ENCODE peak calls at places on chromosomes 12 and 14, in nine cellular contexts. Y is iPS DF 6.9, M is AG04450, E is heart right ventricle, U is thyroid gland, G is choroid plexus epithelial cell, T is IMR-90, I is fibroblast of pulmonary artery, F is heart left ventricle. L is an unnamed sample.
A peak's percentile ranks its signal among the peaks of the same experiment; 100 is the strongest.

GRCh38 chr12:31321565-31322228 is 4.3 kb downstream of the SINHCAF start:
- DNase-seq in Y (no peak), M (no peak), E (no peak), U (no peak), G (peak; percentile 67), T (peak; percentile 62), I (peak; percentile 61), F (no peak), L (no peak)

GRCh38 chr14:21917699-21918436 is 244.2 kb upstream of the OR4E1 start:
- DNase-seq in Y (peak; percentile 27), M (peak; percentile 8), E (no peak), U (peak; percentile 30), G (peak; percentile 75), T (peak; percentile 41), I (peak; percentile 68), F (peak; percentile 8), L (no peak)

GRCh38 chr12:124623344-124623885 is 56.0 kb upstream of the NCOR2 start:
- DNase-seq in Y (no peak), M (no peak), E (no peak), U (no peak), G (no peak), T (no peak), I (no peak), F (no peak), L (no peak)

GRCh38 chr14:32004300-32004699 is 72.8 kb upstream of the ARHGAP5 start:
- DNase-seq in Y (no peak), M (no peak), E (no peak), U (no peak), G (peak; percentile 82), T (no peak), I (peak; percentile 59), F (no peak), L (peak; percentile 49)

GRCh38 chr14:54785778-54786160 is 116.9 kb downstream of the GCH1 start:
- DNase-seq in Y (no peak), M (no peak), E (no peak), U (no peak), G (no peak), T (no peak), I (no peak), F (no peak), L (no peak)

GRCh38 chr12:113010701-113011100 is 32.4 kb downstream of the OAS2 start:
- DNase-seq in Y (no peak), M (no peak), E (no peak), U (no peak), G (no peak), T (no peak), I (no peak), F (no peak), L (no peak)

GRCh38 chr12:131784909-131785762 is 43.1 kb upstream of the MMP17 start:
- DNase-seq in Y (no peak), M (no peak), E (no peak), U (no peak), G (peak; percentile 27), T (peak; percentile 41), I (peak; percentile 14), F (no peak), L (peak; percentile 61)

GRCh38 chr14:32472512-32473472 is 143.7 kb downstream of the AKAP6 start:
- DNase-seq in Y (no peak), M (peak; percentile 52), E (peak; percentile 31), U (peak; percentile 8), G (peak; percentile 86), T (peak; percentile 81), I (peak; percentile 69), F (peak; percentile 21), L (no peak)

GRCh38 chr12:124006582-124007170 is 33.7 kb downstream of the ZNF664 start:
- DNase-seq in Y (no peak), M (no peak), E (no peak), U (no peak), G (no peak), T (no peak), I (no peak), F (no peak), L (no peak)

GRCh38 chr12:132522586-132523380 is 32.8 kb downstream of the FBRSL1 start:
- DNase-seq in Y (no peak), M (no peak), E (no peak), U (peak; percentile 63), G (peak; percentile 11), T (no peak), I (no peak), F (no peak), L (no peak)

GRCh38 chr14:55005071-55005470 is 21.8 kb downstream of the WDHD1 start:
- DNase-seq in Y (no peak), M (no peak), E (no peak), U (no peak), G (no peak), T (peak; percentile 74), I (no peak), F (no peak), L (no peak)

GRCh38 chr12:104695453-104696148 is 238.9 kb downstream of the CHST11 start:
- DNase-seq in Y (no peak), M (peak; percentile 59), E (no peak), U (peak; percentile 80), G (peak; percentile 96), T (peak; percentile 93), I (peak; percentile 97), F (no peak), L (peak; percentile 63)

DNA sequence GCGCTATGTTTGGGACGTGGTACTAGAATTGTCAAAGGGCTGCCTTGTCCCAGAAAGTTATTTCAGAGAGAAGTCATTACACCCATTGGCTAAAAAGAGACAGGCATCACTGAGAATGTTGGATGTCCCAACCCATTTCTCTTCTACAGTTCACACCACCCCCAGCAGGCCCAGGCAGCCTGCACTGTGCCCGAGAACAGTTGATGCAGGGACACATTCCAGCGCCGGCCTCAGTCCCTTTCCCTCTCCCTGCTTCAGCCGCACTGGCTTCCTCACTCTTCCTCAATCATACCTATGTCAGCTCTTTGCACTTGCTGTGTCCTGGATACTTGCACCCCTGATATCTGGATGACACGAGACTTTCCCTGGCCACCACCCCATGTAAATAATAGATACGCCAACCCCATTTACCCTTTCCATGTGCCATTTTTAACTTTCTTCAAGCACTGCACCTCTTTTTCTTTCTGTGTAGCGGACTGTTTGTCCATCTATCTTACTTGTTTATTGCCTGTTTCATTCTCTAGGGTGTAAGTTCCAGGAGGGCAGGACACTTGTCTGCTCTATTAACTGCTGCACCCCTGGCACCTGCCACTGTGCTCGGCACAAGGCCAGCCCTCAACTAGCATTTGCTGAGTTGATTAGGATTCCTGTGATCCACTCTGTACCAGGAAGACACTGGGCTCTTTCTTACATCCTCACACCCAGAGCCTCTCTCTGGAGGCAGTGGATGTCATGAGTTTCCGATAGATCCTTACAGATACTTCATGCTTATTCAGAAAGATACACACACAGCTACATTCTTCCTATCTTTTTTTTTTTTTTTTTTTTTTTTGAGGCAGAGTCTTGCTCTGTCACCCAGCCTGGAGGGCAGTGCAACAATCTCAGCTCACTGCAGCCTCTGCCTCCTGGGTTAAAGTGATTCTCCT is 76.6 kb upstream of the CEP83 start:
- DNase-seq in Y (no peak), M (no peak), E (peak; percentile 39), U (no peak), G (no peak), T (no peak), I (no peak), F (no peak), L (no peak)
- H3K4me3 ChIP-seq in Y (no peak overlapping the region), M (no peak overlapping the region), E (no peak overlapping the region), U (no peak overlapping the region), G (no peak overlapping the region), T (no peak overlapping the region), I (no peak overlapping the region), F (no peak overlapping the region), L (no peak overlapping the region)

GRCh38 chr12:48682927-48683326 is 889 bp upstream of the KANSL2 start:
- DNase-seq in Y (no peak), M (no peak), E (no peak), U (no peak), G (no peak), T (no peak), I (no peak), F (no peak), L (no peak)
- H3K4me3 ChIP-seq in Y (no peak overlapping the region), M (peak overlapping the region; percentile 94), E (peak overlapping the region; percentile 30), U (peak overlapping the region; percentile 82), G (peak overlapping the region; percentile 68), T (no peak overlapping the region), I (peak overlapping the region; percentile 96), F (peak overlapping the region; percentile 99), L (peak overlapping the region; percentile 65)

GRCh38 chr14:58599145-58599544 is 38.6 kb upstream of the DACT1 start:
- DNase-seq in Y (no peak), M (no peak), E (no peak), U (no peak), G (no peak), T (no peak), I (no peak), F (no peak), L (no peak)
- H3K4me3 ChIP-seq in Y (no peak overlapping the region), M (no peak overlapping the region), E (no peak overlapping the region), U (no peak overlapping the region), G (no peak overlapping the region), T (no peak overlapping the region), I (no peak overlapping the region), F (no peak overlapping the region), L (no peak overlapping the region)

GRCh38 chr12:128969480-128970055 is 116.3 kb downstream of the GLT1D1 start:
- DNase-seq in Y (no peak), M (no peak), E (no peak), U (peak; percentile 56), G (peak; percentile 20), T (no peak), I (no peak), F (no peak), L (no peak)
- H3K4me3 ChIP-seq in Y (no peak overlapping the region), M (no peak overlapping the region), E (no peak overlapping the region), U (no peak overlapping the region), G (no peak overlapping the region), T (no peak overlapping the region), I (no peak overlapping the region), F (no peak overlapping the region), L (no peak overlapping the region)